ENCODE peak calls at places on chromosome 12, in six cellular contexts. P, B, Z, E, X and W are unnamed samples. For H3K4me1, the result is how much of the 10 kb centered on the place peaks cover.

GRCh38 chr12:54428050-54429013 is 9.3 kb upstream of the ITGA5 start:
- DNase-seq in B (no peak), X (no peak), Z (peak), E (no peak), P (peak), W (no peak)

GRCh38 chr12:56358836-56359532 is 923 bp downstream of the STAT2 start:
- DNase-seq in Z (peak), P (peak), X (no peak), B (no peak), E (no peak), W (no peak)

GRCh38 chr12:114430306-114430705 is 24.4 kb upstream of the TBX5 start:
- DNase-seq in E (no peak), P (no peak), B (no peak), Z (peak), X (no peak), W (no peak)

GRCh38 chr12:87216436-87216835 is 812.8 kb downstream of the C12orf50 start:
- DNase-seq in E (no peak), P (peak), B (no peak), X (no peak), Z (peak), W (no peak)

GRCh38 chr12:94795520-94795919 is 145.2 kb upstream of the TMCC3 start:
- DNase-seq in P (peak), X (no peak), E (peak), Z (peak), B (no peak), W (no peak)

GRCh38 chr12:97465012-97465345 is 2.4 kb downstream of the RMST start:
- DNase-seq in B (no peak), X (no peak), E (no peak), P (no peak), Z (no peak), W (no peak)

GRCh38 chr12:105493091-105493615 is 162.7 kb downstream of the C12orf75 start:
- DNase-seq in B (no peak), X (no peak), Z (no peak), P (no peak), E (no peak), W (no peak)

GRCh38 chr12:58530421-58531067 is 389.8 kb downstream of the LRIG3 start:
- DNase-seq in E (no peak), P (peak), X (no peak), Z (peak), B (no peak), W (no peak)

GRCh38 chr12:113882690-113883089 is 83.4 kb downstream of the RBM19 start:
- DNase-seq in E (no peak), P (no peak), Z (no peak), X (no peak), B (no peak), W (no peak)

GRCh38 chr12:23857201-23857600 is 92.3 kb downstream of the SOX5 start:
- DNase-seq in B (no peak), X (no peak), P (no peak), Z (no peak), E (no peak), W (no peak)

GRCh38 chr12:40202095-40203059 is 22.4 kb upstream of the LRRK2 start:
- DNase-seq in Z (peak), E (no peak), P (peak), X (no peak), B (no peak), W (no peak)

GRCh38 chr12:118166946-118167345 is 31.0 kb downstream of the PEBP1 start:
- DNase-seq in Z (no peak), P (no peak), X (no peak), E (no peak), B (no peak), W (no peak)

GRCh38 chr12:113049976-113050742 is 6.4 kb upstream of the DTX1 start:
- DNase-seq in P (no peak), B (no peak), E (peak), X (no peak), Z (peak), W (no peak)

GRCh38 chr12:105907982-105908381 is 230.8 kb downstream of the NUAK1 start:
- DNase-seq in X (no peak), E (no peak), Z (no peak), B (no peak), P (no peak), W (no peak)

GRCh38 chr12:104573-105081 is 38.1 kb downstream of the IQSEC3 start:
- DNase-seq in B (no peak), P (no peak), E (no peak), X (no peak), Z (peak), W (no peak)
- H3K27ac ChIP-seq in B (no peak), P (no peak), E (no peak), X (no peak), Z (no peak), W (no peak)

GRCh38 chr12:47824198-47824597 is 4.5 kb upstream of the HDAC7 start:
- DNase-seq in X (no peak), P (no peak), E (no peak), B (no peak), Z (no peak), W (no peak)
- H3K4me1 ChIP-seq in X (half or more), P (under half), E (half or more), B (under half), Z (half or more), W (under half)

GRCh38 chr12:46508651-46509050 is 136.1 kb upstream of the SLC38A2 start:
- DNase-seq in B (no peak), E (no peak), Z (no peak), X (no peak), P (no peak), W (no peak)
- H3K4me3 ChIP-seq in B (no peak), E (no peak), Z (no peak), X (no peak), P (no peak), W (no peak)

DNA sequence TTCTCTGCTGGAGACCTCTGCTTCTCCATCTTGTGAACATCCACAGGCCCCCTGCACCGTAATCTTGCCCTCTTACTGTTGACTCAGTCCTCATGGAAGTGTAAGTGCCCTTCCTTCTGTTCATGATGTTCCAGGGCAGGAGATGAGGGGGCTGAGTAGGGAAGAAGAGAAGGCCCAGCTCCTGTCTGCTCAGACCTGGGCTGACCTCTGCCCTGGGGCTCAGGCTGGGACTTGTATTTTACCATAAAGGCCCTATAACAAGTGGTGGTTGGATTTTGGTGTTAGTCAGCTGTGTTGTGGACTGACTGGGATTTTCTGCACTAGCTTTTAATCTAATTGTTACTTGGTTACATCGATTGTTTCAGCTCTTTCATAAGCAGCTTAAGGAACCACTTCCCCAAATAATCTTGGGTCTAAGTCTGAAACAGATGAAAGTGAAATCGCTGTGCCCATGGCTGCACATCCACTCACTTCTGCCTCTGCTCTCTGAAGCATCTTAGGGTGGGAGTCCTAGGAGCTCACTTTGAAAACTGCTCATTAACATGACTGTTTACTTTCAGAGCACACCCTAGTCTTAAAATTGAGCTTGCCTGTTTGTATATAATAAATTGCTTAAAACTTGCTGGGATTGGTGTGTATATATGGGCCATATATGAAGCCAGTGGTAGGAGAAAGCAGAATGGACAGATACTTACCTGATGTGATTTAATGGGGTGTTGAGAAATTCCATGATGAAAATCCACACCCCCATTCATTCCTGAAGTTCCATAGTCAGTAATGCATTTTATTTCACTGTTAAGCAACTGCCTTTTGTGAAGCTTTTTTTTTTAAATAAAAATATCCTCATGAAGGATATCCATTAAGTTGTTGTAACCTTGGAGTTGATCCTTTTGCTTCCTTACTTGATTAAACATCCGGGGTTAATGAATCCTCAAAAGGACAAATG is 17.7 kb downstream of the C12orf71 start:
- DNase-seq in X (no peak), B (no peak), E (no peak), P (no peak), Z (peak), W (no peak)
- H3K27ac ChIP-seq in X (no peak), B (no peak), E (no peak), P (no peak), Z (no peak), W (no peak)

GRCh38 chr12:95970905-95971304 is 25.2 kb downstream of the HAL start:
- DNase-seq in X (no peak), E (no peak), B (no peak), Z (peak), P (no peak), W (no peak)

GRCh38 chr12:95972832-95973465 is 23.2 kb downstream of the HAL start:
- DNase-seq in X (no peak), E (no peak), Z (no peak), P (no peak), B (no peak), W (no peak)

GRCh38 chr12:95976416-95976832 is 19.7 kb downstream of the HAL start:
- DNase-seq in B (no peak), E (no peak), Z (peak), X (no peak), P (no peak), W (no peak)

GRCh38 chr12:95975491-95975890 is 20.7 kb downstream of the HAL start:
- DNase-seq in Z (no peak), P (no peak), E (no peak), X (no peak), B (no peak), W (no peak)

DNA sequence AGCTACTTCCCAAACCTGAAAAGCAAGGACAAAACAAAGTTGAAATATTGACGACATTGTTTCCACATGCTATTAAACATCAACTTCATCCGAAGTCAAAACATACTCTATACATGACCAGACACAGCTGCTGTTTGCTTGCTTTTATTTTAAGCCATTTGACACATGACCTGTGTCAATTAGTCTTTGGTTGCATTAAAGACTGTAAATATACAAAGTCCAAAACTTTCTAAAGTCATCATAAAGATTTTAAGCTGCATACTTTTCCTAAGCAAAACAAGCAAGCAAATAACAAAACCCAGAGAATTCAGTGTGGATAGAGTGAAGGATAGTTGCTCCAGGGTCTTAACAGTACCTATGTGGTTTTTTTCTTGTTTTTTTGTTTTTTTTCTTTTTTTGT is 21.8 kb downstream of the HAL start:
- DNase-seq in Z (no peak), B (no peak), X (no peak), E (no peak), P (no peak), W (no peak)
- H3K4me1 ChIP-seq in Z (under half), B (under half), X (under half), E (under half), P (under half), W (under half)

GRCh38 chr12:122001379-122002209 is 20.1 kb upstream of the BCL7A start:
- DNase-seq in E (no peak), X (no peak), P (no peak), Z (no peak), B (no peak), W (no peak)

GRCh38 chr12:122004633-122005071 is 17.0 kb upstream of the BCL7A start:
- DNase-seq in B (no peak), E (no peak), Z (peak), X (no peak), P (no peak), W (no peak)

GRCh38 chr12:122005252-122005651 is 16.4 kb upstream of the BCL7A start:
- DNase-seq in Z (no peak), X (no peak), B (no peak), P (no peak), E (no peak), W (no peak)

GRCh38 chr12:122006186-122006926 is 15.3 kb upstream of the BCL7A start:
- DNase-seq in E (no peak), P (no peak), X (no peak), B (no peak), Z (no peak), W (no peak)

DNA sequence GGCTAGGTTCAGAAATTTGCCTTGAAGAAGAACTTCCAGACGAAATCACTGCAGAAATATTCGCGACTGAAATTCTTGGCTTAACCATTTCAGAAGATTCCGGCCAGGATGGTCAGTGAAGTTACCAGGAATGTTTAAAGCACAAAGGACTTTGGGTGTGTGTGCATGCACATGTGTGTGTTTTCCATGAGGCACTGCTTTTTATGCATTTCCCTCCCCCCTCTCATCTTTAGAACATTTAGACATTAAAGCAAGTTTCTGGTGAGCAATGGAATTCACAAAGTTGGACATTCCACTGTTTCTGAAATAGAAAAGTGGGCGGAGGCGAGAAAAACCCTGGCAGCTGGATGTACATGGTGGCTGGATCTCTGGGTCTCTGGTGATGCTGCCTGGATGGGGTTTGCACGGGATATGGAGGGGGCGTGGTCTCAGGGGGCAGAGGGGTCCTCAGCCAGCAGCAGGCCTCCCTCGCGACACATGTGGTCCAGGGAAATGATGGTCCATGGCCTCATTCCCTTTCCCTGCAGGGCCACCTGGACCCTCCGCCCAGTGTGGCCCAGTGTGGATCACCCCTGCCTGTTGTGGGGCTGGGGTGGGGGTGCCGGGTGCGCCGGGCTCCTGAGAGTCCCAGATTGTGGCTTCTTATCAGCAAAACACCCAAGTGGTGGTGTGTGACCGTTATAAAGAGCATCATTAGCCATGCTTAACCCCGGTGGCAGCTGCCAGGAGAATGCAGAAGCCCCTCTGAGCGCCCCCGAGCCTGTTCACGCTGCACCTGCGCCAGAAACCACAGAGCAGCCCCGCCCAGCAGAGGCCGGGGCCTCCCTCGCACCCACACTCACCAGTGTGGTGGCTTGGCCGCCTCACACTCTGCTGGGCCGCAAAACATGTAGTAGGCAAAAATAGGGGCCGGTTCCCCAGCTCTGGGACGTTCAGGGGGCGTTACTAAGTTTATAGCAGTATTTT is 17.8 kb upstream of the BCL7A start:
- DNase-seq in X (no peak), Z (peak), P (no peak), E (no peak), B (no peak), W (no peak)
- H3K4me3 ChIP-seq in X (no peak), Z (no peak), P (no peak), E (no peak), B (no peak), W (no peak)

GRCh38 chr12:6092784-6093722 is 31.4 kb downstream of the VWF start:
- DNase-seq in P (peak), E (peak), X (no peak), B (peak), Z (peak), W (peak)

GRCh38 chr12:6096527-6096926 is 27.9 kb downstream of the VWF start:
- DNase-seq in P (no peak), X (no peak), B (no peak), E (no peak), Z (no peak), W (no peak)

GRCh38 chr12:6097384-6097783 is 27.1 kb downstream of the VWF start:
- DNase-seq in E (no peak), P (no peak), Z (peak), B (no peak), X (no peak), W (no peak)

GRCh38 chr12:6093764-6094163 is 30.7 kb downstream of the VWF start:
- DNase-seq in E (no peak), Z (peak), B (no peak), X (no peak), P (no peak), W (no peak)

DNA sequence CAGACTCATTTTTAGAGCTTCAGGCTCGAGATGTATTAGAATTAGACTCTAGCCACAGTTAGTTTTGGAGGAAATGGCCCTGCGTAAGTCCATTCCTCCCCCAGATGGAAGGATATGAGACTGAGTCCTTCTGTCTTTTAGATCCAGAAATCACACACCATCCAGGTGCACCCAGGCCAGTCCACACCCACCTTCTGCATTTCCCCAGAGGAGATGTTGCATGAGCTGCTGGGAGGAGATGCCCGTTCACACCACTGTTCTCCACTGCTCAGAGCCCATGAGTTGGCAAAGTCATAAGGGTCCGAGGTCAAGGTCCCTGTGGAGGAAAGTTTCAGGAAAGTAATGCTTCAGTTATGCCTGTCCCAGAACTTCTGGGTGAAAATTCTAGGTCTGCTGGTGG is 29.2 kb downstream of the VWF start:
- DNase-seq in B (no peak), X (no peak), P (no peak), Z (no peak), E (no peak), W (no peak)
- H3K27ac ChIP-seq in B (no peak), X (peak), P (no peak), Z (no peak), E (no peak), W (no peak)